ENCODE peak calls at places on chromosomes 6 and 20, in six cellular contexts. T is stimulated activated CD8-positive, alpha-beta memory T cell treated with anti-CD3 and anti-CD28 coated beads, Interleukin-7, amount 100 ng/mL, for 4 hours; F is adipocyte; N is KG1; I is HFFc6; R is choroid plexus epithelial cell. H is an unnamed sample.

GRCh38 chr20:50020283-50020682 is 37.5 kb downstream of the SNAI1 start:
- DNase-seq in T (no peak), F (no peak), N (no peak), I (peak), R (no peak), H (no peak)

GRCh38 chr6:136775548-136775947 is 16.7 kb downstream of the MAP3K5 start:
- DNase-seq in T (no peak), F (peak), N (no peak), I (no peak), R (peak), H (peak)

GRCh38 chr6:50905297-50905696 is 86.6 kb downstream of the TFAP2B start:
- DNase-seq in T (no peak), F (no peak), N (no peak), I (no peak), R (no peak), H (no peak)

GRCh38 chr6:157849288-157850017 is 26.4 kb downstream of the SNX9 start:
- DNase-seq in T (no peak), F (no peak), N (no peak), I (no peak), R (no peak), H (no peak)

GRCh38 chr6:153001767-153002612 is 519 bp downstream of the MTRF1L start:
- DNase-seq in T (no peak), F (peak), N (no peak), I (no peak), R (peak), H (no peak)

GRCh38 chr6:106014930-106015329 is 71.2 kb upstream of the PRDM1 start:
- DNase-seq in T (no peak), F (no peak), N (no peak), I (no peak), R (no peak), H (no peak)

GRCh38 chr20:32823078-32823477 is 3.3 kb downstream of the MAPRE1 start:
- DNase-seq in T (peak), F (peak), N (no peak), I (peak), R (peak), H (peak)

GRCh38 chr6:127051571-127052260 is 66.8 kb upstream of the RSPO3 start:
- DNase-seq in T (no peak), F (peak), N (no peak), I (peak), R (peak), H (peak)

GRCh38 chr6:36984581-36985383 is 1.2 kb downstream of the MTCH1 start:
- DNase-seq in T (peak), F (peak), N (no peak), I (peak), R (peak), H (peak)

GRCh38 chr6:125913864-125914351 is 42.7 kb upstream of the HINT3 start:
- DNase-seq in T (no peak), F (peak), N (no peak), I (peak), R (peak), H (peak)

H was measured in GM04504.